ENCODE peak calls at places on chromosomes 11 and 22, in seven cellular contexts. One of them, this sample, is unnamed.

GRCh38 chr11:15091175-15091574 is 17.8 kb downstream of the CALCB start:
- DNase-seq in stimulated activated CD4-positive, alpha-beta T cell treated with anti-CD3 and anti-CD28 coated beads, Interleukin-1b, Interleukin-23, amount 100 ng/mL, for 24 hours: no peak
- DNase-seq in occipital lobe: no peak
- DNase-seq in tibial artery: no peak
- DNase-seq in iPS-NIHi11: no peak
- DNase-seq in Peyer's patch: no peak
- DNase-seq in stimulated activated effector memory CD8-positive, alpha-beta T cell treated with anti-CD3 and anti-CD28 coated beads, Interleukin-12 subunit alpha, Interleukin-12 subunit beta, amount 100 ng/mL, for 72 hours: no peak
- DNase-seq in this sample: no peak

GRCh38 chr11:75345455-75346224 is 5.8 kb downstream of the ARRB1 start:
- DNase-seq in stimulated activated effector memory CD8-positive, alpha-beta T cell treated with anti-CD3 and anti-CD28 coated beads, Interleukin-12 subunit alpha, Interleukin-12 subunit beta, amount 100 ng/mL, for 72 hours: no peak
- DNase-seq in iPS-NIHi11: no peak
- DNase-seq in Peyer's patch: no peak
- DNase-seq in tibial artery: no peak
- DNase-seq in stimulated activated CD4-positive, alpha-beta T cell treated with anti-CD3 and anti-CD28 coated beads, Interleukin-1b, Interleukin-23, amount 100 ng/mL, for 24 hours: no peak
- DNase-seq in occipital lobe: no peak
- DNase-seq in this sample: no peak

GRCh38 chr11:61626580-61627380 is 45.9 kb upstream of the SYT7 start:
- DNase-seq in occipital lobe: no peak
- DNase-seq in tibial artery: no peak
- DNase-seq in stimulated activated CD4-positive, alpha-beta T cell treated with anti-CD3 and anti-CD28 coated beads, Interleukin-1b, Interleukin-23, amount 100 ng/mL, for 24 hours: no peak
- DNase-seq in iPS-NIHi11: peak
- DNase-seq in stimulated activated effector memory CD8-positive, alpha-beta T cell treated with anti-CD3 and anti-CD28 coated beads, Interleukin-12 subunit alpha, Interleukin-12 subunit beta, amount 100 ng/mL, for 72 hours: no peak
- DNase-seq in Peyer's patch: no peak
- DNase-seq in this sample: no peak

GRCh38 chr22:29313126-29314071 is 2.1 kb downstream of the RASL10A start:
- DNase-seq in stimulated activated effector memory CD8-positive, alpha-beta T cell treated with anti-CD3 and anti-CD28 coated beads, Interleukin-12 subunit alpha, Interleukin-12 subunit beta, amount 100 ng/mL, for 72 hours: no peak
- DNase-seq in occipital lobe: no peak
- DNase-seq in Peyer's patch: no peak
- DNase-seq in stimulated activated CD4-positive, alpha-beta T cell treated with anti-CD3 and anti-CD28 coated beads, Interleukin-1b, Interleukin-23, amount 100 ng/mL, for 24 hours: no peak
- DNase-seq in tibial artery: peak
- DNase-seq in iPS-NIHi11: peak
- DNase-seq in this sample: no peak

GRCh38 chr11:69449320-69450063 is 32.0 kb upstream of the LINC01488 start:
- DNase-seq in tibial artery: peak
- DNase-seq in iPS-NIHi11: no peak
- DNase-seq in stimulated activated CD4-positive, alpha-beta T cell treated with anti-CD3 and anti-CD28 coated beads, Interleukin-1b, Interleukin-23, amount 100 ng/mL, for 24 hours: no peak
- DNase-seq in stimulated activated effector memory CD8-positive, alpha-beta T cell treated with anti-CD3 and anti-CD28 coated beads, Interleukin-12 subunit alpha, Interleukin-12 subunit beta, amount 100 ng/mL, for 72 hours: no peak
- DNase-seq in occipital lobe: no peak
- DNase-seq in Peyer's patch: no peak
- DNase-seq in this sample: no peak

GRCh38 chr11:124657922-124658321 is 15.6 kb downstream of the SIAE start:
- DNase-seq in Peyer's patch: no peak
- DNase-seq in stimulated activated CD4-positive, alpha-beta T cell treated with anti-CD3 and anti-CD28 coated beads, Interleukin-1b, Interleukin-23, amount 100 ng/mL, for 24 hours: no peak
- DNase-seq in tibial artery: no peak
- DNase-seq in stimulated activated effector memory CD8-positive, alpha-beta T cell treated with anti-CD3 and anti-CD28 coated beads, Interleukin-12 subunit alpha, Interleukin-12 subunit beta, amount 100 ng/mL, for 72 hours: no peak
- DNase-seq in occipital lobe: no peak
- DNase-seq in iPS-NIHi11: no peak
- DNase-seq in this sample: no peak

GRCh38 chr11:45278721-45279120 is 7.4 kb downstream of the SYT13 start:
- DNase-seq in iPS-NIHi11: no peak
- DNase-seq in stimulated activated effector memory CD8-positive, alpha-beta T cell treated with anti-CD3 and anti-CD28 coated beads, Interleukin-12 subunit alpha, Interleukin-12 subunit beta, amount 100 ng/mL, for 72 hours: no peak
- DNase-seq in stimulated activated CD4-positive, alpha-beta T cell treated with anti-CD3 and anti-CD28 coated beads, Interleukin-1b, Interleukin-23, amount 100 ng/mL, for 24 hours: no peak
- DNase-seq in occipital lobe: no peak
- DNase-seq in Peyer's patch: no peak
- DNase-seq in tibial artery: no peak
- DNase-seq in this sample: no peak

GRCh38 chr11:32610926-32611325 is 27.3 kb downstream of the EIF3M start:
- DNase-seq in Peyer's patch: no peak
- DNase-seq in stimulated activated CD4-positive, alpha-beta T cell treated with anti-CD3 and anti-CD28 coated beads, Interleukin-1b, Interleukin-23, amount 100 ng/mL, for 24 hours: no peak
- DNase-seq in tibial artery: no peak
- DNase-seq in stimulated activated effector memory CD8-positive, alpha-beta T cell treated with anti-CD3 and anti-CD28 coated beads, Interleukin-12 subunit alpha, Interleukin-12 subunit beta, amount 100 ng/mL, for 72 hours: no peak
- DNase-seq in iPS-NIHi11: no peak
- DNase-seq in occipital lobe: no peak
- DNase-seq in this sample: no peak

GRCh38 chr11:66477256-66478201 is 2.7 kb upstream of the DPP3 start:
- DNase-seq in stimulated activated effector memory CD8-positive, alpha-beta T cell treated with anti-CD3 and anti-CD28 coated beads, Interleukin-12 subunit alpha, Interleukin-12 subunit beta, amount 100 ng/mL, for 72 hours: no peak
- DNase-seq in tibial artery: no peak
- DNase-seq in iPS-NIHi11: no peak
- DNase-seq in Peyer's patch: no peak
- DNase-seq in stimulated activated CD4-positive, alpha-beta T cell treated with anti-CD3 and anti-CD28 coated beads, Interleukin-1b, Interleukin-23, amount 100 ng/mL, for 24 hours: no peak
- DNase-seq in occipital lobe: no peak
- DNase-seq in this sample: no peak

GRCh38 chr11:32526715-32527114 is 56.9 kb upstream of the EIF3M start:
- DNase-seq in iPS-NIHi11: no peak
- DNase-seq in stimulated activated CD4-positive, alpha-beta T cell treated with anti-CD3 and anti-CD28 coated beads, Interleukin-1b, Interleukin-23, amount 100 ng/mL, for 24 hours: no peak
- DNase-seq in occipital lobe: no peak
- DNase-seq in Peyer's patch: no peak
- DNase-seq in tibial artery: no peak
- DNase-seq in stimulated activated effector memory CD8-positive, alpha-beta T cell treated with anti-CD3 and anti-CD28 coated beads, Interleukin-12 subunit alpha, Interleukin-12 subunit beta, amount 100 ng/mL, for 72 hours: no peak
- DNase-seq in this sample: no peak

GRCh38 chr11:15204766-15205165 is 90.0 kb downstream of the INSC start:
- DNase-seq in stimulated activated CD4-positive, alpha-beta T cell treated with anti-CD3 and anti-CD28 coated beads, Interleukin-1b, Interleukin-23, amount 100 ng/mL, for 24 hours: no peak
- DNase-seq in Peyer's patch: no peak
- DNase-seq in tibial artery: no peak
- DNase-seq in occipital lobe: no peak
- DNase-seq in stimulated activated effector memory CD8-positive, alpha-beta T cell treated with anti-CD3 and anti-CD28 coated beads, Interleukin-12 subunit alpha, Interleukin-12 subunit beta, amount 100 ng/mL, for 72 hours: no peak
- DNase-seq in iPS-NIHi11: no peak
- DNase-seq in this sample: no peak

GRCh38 chr22:24069721-24070120 is 58.6 kb downstream of the CABIN1 start:
- DNase-seq in stimulated activated effector memory CD8-positive, alpha-beta T cell treated with anti-CD3 and anti-CD28 coated beads, Interleukin-12 subunit alpha, Interleukin-12 subunit beta, amount 100 ng/mL, for 72 hours: no peak
- DNase-seq in Peyer's patch: peak
- DNase-seq in tibial artery: no peak
- DNase-seq in stimulated activated CD4-positive, alpha-beta T cell treated with anti-CD3 and anti-CD28 coated beads, Interleukin-1b, Interleukin-23, amount 100 ng/mL, for 24 hours: no peak
- DNase-seq in occipital lobe: no peak
- DNase-seq in iPS-NIHi11: no peak
- DNase-seq in this sample: no peak

GRCh38 chr11:12526789-12527188 is 147.4 kb upstream of the TEAD1 start:
- DNase-seq in tibial artery: no peak
- DNase-seq in iPS-NIHi11: no peak
- DNase-seq in occipital lobe: no peak
- DNase-seq in Peyer's patch: no peak
- DNase-seq in stimulated activated effector memory CD8-positive, alpha-beta T cell treated with anti-CD3 and anti-CD28 coated beads, Interleukin-12 subunit alpha, Interleukin-12 subunit beta, amount 100 ng/mL, for 72 hours: no peak
- DNase-seq in stimulated activated CD4-positive, alpha-beta T cell treated with anti-CD3 and anti-CD28 coated beads, Interleukin-1b, Interleukin-23, amount 100 ng/mL, for 24 hours: no peak
- DNase-seq in this sample: no peak

GRCh38 chr11:126104420-126104819 is 41.8 kb upstream of the CDON start:
- DNase-seq in tibial artery: no peak
- DNase-seq in stimulated activated CD4-positive, alpha-beta T cell treated with anti-CD3 and anti-CD28 coated beads, Interleukin-1b, Interleukin-23, amount 100 ng/mL, for 24 hours: no peak
- DNase-seq in occipital lobe: no peak
- DNase-seq in Peyer's patch: no peak
- DNase-seq in stimulated activated effector memory CD8-positive, alpha-beta T cell treated with anti-CD3 and anti-CD28 coated beads, Interleukin-12 subunit alpha, Interleukin-12 subunit beta, amount 100 ng/mL, for 72 hours: no peak
- DNase-seq in iPS-NIHi11: peak
- DNase-seq in this sample: no peak

GRCh38 chr22:43867839-43868652 is 5.7 kb upstream of the SULT4A1 start:
- DNase-seq in stimulated activated CD4-positive, alpha-beta T cell treated with anti-CD3 and anti-CD28 coated beads, Interleukin-1b, Interleukin-23, amount 100 ng/mL, for 24 hours: no peak
- DNase-seq in Peyer's patch: no peak
- DNase-seq in iPS-NIHi11: peak
- DNase-seq in tibial artery: no peak
- DNase-seq in stimulated activated effector memory CD8-positive, alpha-beta T cell treated with anti-CD3 and anti-CD28 coated beads, Interleukin-12 subunit alpha, Interleukin-12 subunit beta, amount 100 ng/mL, for 72 hours: no peak
- DNase-seq in occipital lobe: no peak
- DNase-seq in this sample: no peak

GRCh38 chr22:42560381-42560780 is 6.6 kb downstream of the SERHL2 start:
- DNase-seq in tibial artery: no peak
- DNase-seq in iPS-NIHi11: no peak
- DNase-seq in stimulated activated CD4-positive, alpha-beta T cell treated with anti-CD3 and anti-CD28 coated beads, Interleukin-1b, Interleukin-23, amount 100 ng/mL, for 24 hours: no peak
- DNase-seq in Peyer's patch: no peak
- DNase-seq in occipital lobe: no peak
- DNase-seq in stimulated activated effector memory CD8-positive, alpha-beta T cell treated with anti-CD3 and anti-CD28 coated beads, Interleukin-12 subunit alpha, Interleukin-12 subunit beta, amount 100 ng/mL, for 72 hours: no peak
- DNase-seq in this sample: no peak

GRCh38 chr22:47161631-47162030 is 399.2 kb downstream of the TBC1D22A start:
- DNase-seq in Peyer's patch: no peak
- DNase-seq in stimulated activated effector memory CD8-positive, alpha-beta T cell treated with anti-CD3 and anti-CD28 coated beads, Interleukin-12 subunit alpha, Interleukin-12 subunit beta, amount 100 ng/mL, for 72 hours: no peak
- DNase-seq in stimulated activated CD4-positive, alpha-beta T cell treated with anti-CD3 and anti-CD28 coated beads, Interleukin-1b, Interleukin-23, amount 100 ng/mL, for 24 hours: no peak
- DNase-seq in iPS-NIHi11: no peak
- DNase-seq in tibial artery: peak
- DNase-seq in occipital lobe: no peak
- DNase-seq in this sample: no peak

GRCh38 chr11:19802773-19803293 is 90.2 kb downstream of the NAV2 start:
- DNase-seq in stimulated activated CD4-positive, alpha-beta T cell treated with anti-CD3 and anti-CD28 coated beads, Interleukin-1b, Interleukin-23, amount 100 ng/mL, for 24 hours: no peak
- DNase-seq in iPS-NIHi11: no peak
- DNase-seq in tibial artery: no peak
- DNase-seq in stimulated activated effector memory CD8-positive, alpha-beta T cell treated with anti-CD3 and anti-CD28 coated beads, Interleukin-12 subunit alpha, Interleukin-12 subunit beta, amount 100 ng/mL, for 72 hours: no peak
- DNase-seq in occipital lobe: no peak
- DNase-seq in Peyer's patch: no peak
- DNase-seq in this sample: no peak

GRCh38 chr22:47204002-47204979 is 441.8 kb downstream of the TBC1D22A start:
- DNase-seq in tibial artery: peak
- DNase-seq in iPS-NIHi11: no peak
- DNase-seq in stimulated activated CD4-positive, alpha-beta T cell treated with anti-CD3 and anti-CD28 coated beads, Interleukin-1b, Interleukin-23, amount 100 ng/mL, for 24 hours: no peak
- DNase-seq in occipital lobe: no peak
- DNase-seq in Peyer's patch: peak
- DNase-seq in stimulated activated effector memory CD8-positive, alpha-beta T cell treated with anti-CD3 and anti-CD28 coated beads, Interleukin-12 subunit alpha, Interleukin-12 subunit beta, amount 100 ng/mL, for 72 hours: peak
- DNase-seq in this sample: no peak

This sample was measured in AG04449.